ENCODE peak calls at places on chromosomes 13 and 19, in seven cellular contexts. Q, F, J, G, L, P and O are unnamed samples.

GRCh38 chr19:29715695-29716581 is 877 bp upstream of the C19orf12 start:
- DNase-seq in Q (no peak), F (no peak), J (no peak), G (no peak), L (no peak), P (no peak), O (peak)

GRCh38 chr19:6238643-6239281 is 41.0 kb downstream of the MLLT1 start:
- DNase-seq in Q (no peak), F (no peak), J (peak), G (peak), L (peak), P (peak), O (peak)

GRCh38 chr19:55647732-55648656 is at the start of gene CCDC106:
- DNase-seq in Q (peak), F (no peak), J (peak), G (peak), L (peak), P (peak), O (peak)

GRCh38 chr13:19185865-19186645 is 4.4 kb upstream of the TUBA3C start:
- DNase-seq in Q (no peak), F (no peak), J (no peak), G (no peak), L (no peak), P (no peak), O (no peak)

GRCh38 chr13:28056970-28057712 is 43.2 kb downstream of the FLT3 start:
- DNase-seq in Q (no peak), F (no peak), J (no peak), G (no peak), L (no peak), P (no peak), O (no peak)

GRCh38 chr19:18274303-18274775 is at the start of gene IQCN:
- DNase-seq in Q (no peak), F (no peak), J (peak), G (peak), L (peak), P (no peak), O (peak)

GRCh38 chr13:36057041-36057440 is 74.1 kb downstream of the DCLK1 start:
- DNase-seq in Q (peak), F (no peak), J (no peak), G (no peak), L (no peak), P (no peak), O (peak)

GRCh38 chr13:49774376-49775005 is 18.0 kb downstream of the KPNA3 start:
- DNase-seq in Q (no peak), F (no peak), J (no peak), G (no peak), L (no peak), P (no peak), O (no peak)

GRCh38 chr19:46296722-46297431 is at the start of gene HIF3A:
- DNase-seq in Q (peak), F (no peak), J (peak), G (peak), L (peak), P (no peak), O (peak)

GRCh38 chr19:35671818-35672217 is 5.5 kb downstream of the UPK1A start:
- DNase-seq in Q (no peak), F (no peak), J (no peak), G (no peak), L (no peak), P (no peak), O (peak)

GRCh38 chr19:39677931-39678889 is 22.5 kb downstream of the LGALS16 start:
- DNase-seq in Q (no peak), F (peak), J (peak), G (peak), L (no peak), P (no peak), O (peak)

GRCh38 chr13:114099191-114099590 is 33.2 kb downstream of the RASA3 start:
- DNase-seq in Q (peak), F (peak), J (peak), G (no peak), L (peak), P (no peak), O (peak)

GRCh38 chr19:7595466-7596133 is at the start of gene CAMSAP3:
- DNase-seq in Q (peak), F (no peak), J (no peak), G (peak), L (no peak), P (peak), O (no peak)
- H3K4me3 ChIP-seq in Q (peak), F (peak), J (peak), G (peak), L (peak), P (peak), O (no peak)

DNA sequence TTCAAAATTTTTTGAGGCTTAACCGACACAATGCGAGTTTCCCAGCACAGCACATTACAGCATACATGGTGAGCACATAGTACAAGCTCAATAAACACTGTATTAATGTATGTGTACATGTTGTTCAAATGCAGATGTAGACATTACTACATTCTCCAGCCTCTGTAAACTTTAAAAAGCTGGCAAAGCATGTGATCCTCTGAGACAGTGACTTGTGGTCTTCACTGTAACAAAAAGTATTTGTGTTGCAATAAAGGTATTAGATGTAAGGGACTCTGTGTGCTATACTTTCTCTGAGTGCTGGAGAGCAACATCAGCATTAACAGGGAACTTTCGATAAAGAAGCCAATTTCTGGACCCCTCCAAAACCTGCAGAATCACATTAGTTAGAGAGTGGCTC is 46.4 kb upstream of the ZNF254 start:
- DNase-seq in Q (no peak), F (no peak), J (no peak), G (no peak), L (no peak), P (no peak), O (peak)
- TF ChIP-seq CTCF in Q (no peak), F (no peak), J (no peak), G (no peak), L (no peak), P (no peak), O (no peak)

DNA sequence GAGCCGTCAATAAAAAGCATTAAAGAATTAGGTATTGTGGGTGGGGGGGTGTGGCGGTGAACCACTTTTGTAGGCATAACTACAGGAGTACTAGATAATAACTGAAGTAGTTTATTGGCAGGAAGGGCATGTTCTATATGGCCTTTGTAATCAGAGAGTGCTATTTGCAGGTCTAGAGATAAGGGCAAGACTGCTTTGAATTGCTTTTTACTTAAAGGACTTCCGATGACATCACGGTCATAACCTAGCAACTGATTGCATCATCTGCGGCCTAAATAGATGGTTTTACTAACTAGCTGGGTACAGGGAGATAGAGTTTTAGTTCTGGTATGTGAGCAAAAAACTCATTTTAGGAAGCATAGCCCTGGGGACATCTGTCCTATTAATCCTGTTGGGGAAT is 24.7 kb downstream of the METTL21C start:
- DNase-seq in Q (no peak), F (no peak), J (no peak), G (no peak), L (no peak), P (no peak), O (no peak)
- H3K4me3 ChIP-seq in Q (no peak), F (no peak), J (no peak), G (no peak), L (no peak), P (no peak), O (no peak)

GRCh38 chr13:32415019-32415418 is 12.9 kb downstream of the N4BP2L1 start:
- DNase-seq in Q (no peak), F (no peak), J (no peak), G (no peak), L (no peak), P (no peak), O (peak)
- TF ChIP-seq CTCF in Q (peak), F (no peak), J (no peak), G (peak), L (no peak), P (peak), O (peak)

GRCh38 chr13:21218351-21219043 is 42.0 kb downstream of the MRPL57 start:
- DNase-seq in Q (no peak), F (no peak), J (no peak), G (no peak), L (no peak), P (no peak), O (no peak)

GRCh38 chr13:21225841-21226581 is 49.6 kb downstream of the MRPL57 start:
- DNase-seq in Q (no peak), F (no peak), J (no peak), G (no peak), L (no peak), P (no peak), O (no peak)

GRCh38 chr13:21219044-21219381 is 42.6 kb downstream of the MRPL57 start:
- DNase-seq in Q (no peak), F (no peak), J (no peak), G (no peak), L (no peak), P (no peak), O (no peak)

GRCh38 chr13:21225082-21225481 is 48.6 kb downstream of the MRPL57 start:
- DNase-seq in Q (no peak), F (no peak), J (no peak), G (no peak), L (no peak), P (no peak), O (no peak)

GRCh38 chr13:21221268-21221667 is 44.8 kb downstream of the MRPL57 start:
- DNase-seq in Q (no peak), F (no peak), J (no peak), G (no peak), L (no peak), P (no peak), O (no peak)
- H3K4me3 ChIP-seq in Q (no peak), F (no peak), J (no peak), G (no peak), L (no peak), P (no peak), O (no peak)

DNA sequence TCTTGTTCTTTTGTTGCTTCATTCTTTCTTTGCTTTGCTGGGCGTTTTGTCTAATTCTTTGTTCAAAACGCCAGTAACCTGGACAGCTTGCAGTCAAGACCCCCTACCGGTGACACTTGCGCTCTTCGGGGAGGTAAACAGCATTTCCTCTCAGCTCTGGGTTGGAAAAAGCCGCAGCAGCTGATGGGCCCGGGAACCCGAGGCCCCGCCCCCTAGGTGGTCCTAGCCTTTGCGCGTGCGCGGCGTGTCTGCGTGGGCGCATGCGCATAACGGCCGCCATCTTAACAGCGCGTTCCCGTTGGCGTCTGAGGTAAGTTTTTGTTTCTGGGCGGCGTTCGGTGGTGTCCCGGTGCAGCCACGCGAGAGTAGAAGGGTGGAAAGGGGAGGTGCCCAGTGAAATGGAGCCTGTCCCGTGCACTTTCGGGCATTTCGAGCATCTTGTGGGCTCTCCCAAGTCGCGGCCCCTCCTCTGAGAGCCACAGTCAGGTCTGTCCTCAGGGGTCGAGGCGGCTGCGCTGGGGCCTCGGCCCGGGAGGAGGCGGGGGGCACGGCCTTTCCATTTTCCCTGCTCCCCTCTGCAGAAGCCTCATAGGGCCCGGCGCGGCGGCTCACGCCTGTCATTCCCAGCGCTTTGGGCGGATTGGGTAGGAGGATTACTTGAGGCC is at the start of gene ZNF559:
- DNase-seq in Q (peak), F (peak), J (peak), G (peak), L (peak), P (peak), O (peak)
- TF ChIP-seq CTCF in Q (peak), F (no peak), J (no peak), G (no peak), L (no peak), P (peak), O (peak)